ENCODE peak calls at places on chromosomes 2 and 18, in four cellular contexts. B, M, E and A are unnamed samples.
A peak's percentile ranks its signal among the peaks of the same experiment; 100 is the strongest.

GRCh38 chr2:29719626-29720025 is 201.8 kb downstream of the ALK start:
- DNase-seq in B (no peak), M (no peak), E (no peak), A (no peak)

GRCh38 chr18:36628435-36629094 is 200.2 kb downstream of the TPGS2 start:
- DNase-seq in B (no peak), M (no peak), E (peak; percentile 43), A (no peak)

GRCh38 chr2:120453635-120453998 is 107.7 kb downstream of the INHBB start:
- DNase-seq in B (no peak), M (no peak), E (peak; percentile 55), A (no peak)

GRCh38 chr2:100012575-100012974 is 129.8 kb downstream of the AFF3 start:
- DNase-seq in B (no peak), M (no peak), E (no peak), A (no peak)

GRCh38 chr2:75025633-75026380 is 67.4 kb downstream of the POLE4 start:
- DNase-seq in B (no peak), M (no peak), E (peak; percentile 53), A (no peak)

GRCh38 chr18:27030403-27030802 is 154.7 kb downstream of the CHST9 start:
- DNase-seq in B (no peak), M (no peak), E (no peak), A (no peak)

GRCh38 chr2:216664593-216665034 is 30.7 kb downstream of the IGFBP5 start:
- DNase-seq in B (no peak), M (no peak), E (peak; percentile 50), A (no peak)

GRCh38 chr2:45205985-45206384 is 196.7 kb upstream of the SIX2 start:
- DNase-seq in B (no peak), M (no peak), E (no peak), A (no peak)

GRCh38 chr2:204871246-204871953 is 326.1 kb downstream of the PARD3B start:
- DNase-seq in B (no peak), M (no peak), E (no peak), A (no peak)

GRCh38 chr2:23384551-23385349 is at the start of gene KLHL29:
- DNase-seq in B (peak; percentile 85), M (peak; percentile 80), E (peak; percentile 55), A (peak; percentile 86)

GRCh38 chr2:107364361-107364950 is 462.2 kb upstream of the RGPD4 start:
- DNase-seq in B (no peak), M (no peak), E (peak; percentile 11), A (no peak)

GRCh38 chr2:12119841-12120240 is 373.4 kb downstream of the LPIN1 start:
- DNase-seq in B (no peak), M (no peak), E (peak; percentile 25), A (no peak)
- H3K4me3 ChIP-seq in B (no peak overlapping the region), M (no peak overlapping the region), E (no peak overlapping the region), A (no peak overlapping the region)

DNA sequence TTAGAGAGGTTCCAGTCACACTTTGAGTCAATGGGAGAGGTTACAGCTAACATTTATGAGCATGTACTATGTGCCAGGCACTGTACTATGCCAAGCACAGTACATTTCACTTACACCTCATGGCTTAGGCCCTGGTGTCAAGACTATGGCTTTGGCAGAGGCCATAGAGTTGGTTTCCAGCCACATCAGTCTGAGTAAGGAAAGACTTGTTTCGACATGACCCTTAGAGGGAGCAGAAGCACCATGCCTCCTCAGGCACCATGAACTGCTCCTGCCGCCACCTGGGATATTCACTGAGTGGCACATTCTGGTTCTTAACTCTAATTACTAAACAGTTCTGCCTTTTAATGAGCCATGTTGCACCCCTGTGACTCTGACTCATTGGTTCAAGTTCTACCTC is 12.7 kb downstream of the DGUOK start:
- DNase-seq in B (peak; percentile 33), M (no peak), E (no peak), A (no peak)
- H3K27ac ChIP-seq in B (no peak overlapping the region), M (no peak overlapping the region), E (no peak overlapping the region), A (no peak overlapping the region)

GRCh38 chr2:195410272-195410671 is 246.8 kb upstream of the SLC39A10 start:
- DNase-seq in B (no peak), M (no peak), E (no peak), A (no peak)
- H3K4me3 ChIP-seq in B (no peak overlapping the region), M (no peak overlapping the region), E (no peak overlapping the region), A (no peak overlapping the region)

GRCh38 chr2:156513219-156513618 is 77.0 kb downstream of the GPD2 start:
- DNase-seq in B (no peak), M (no peak), E (no peak), A (no peak)

GRCh38 chr2:156511112-156511511 is 74.9 kb downstream of the GPD2 start:
- DNase-seq in B (no peak), M (no peak), E (no peak), A (no peak)

GRCh38 chr2:156512451-156512850 is 76.3 kb downstream of the GPD2 start:
- DNase-seq in B (no peak), M (no peak), E (no peak), A (no peak)

GRCh38 chr2:156517419-156517818 is 81.2 kb downstream of the GPD2 start:
- DNase-seq in B (no peak), M (no peak), E (no peak), A (no peak)

GRCh38 chr2:156511803-156512202 is 75.6 kb downstream of the GPD2 start:
- DNase-seq in B (no peak), M (no peak), E (no peak), A (no peak)
- H3K27ac ChIP-seq in B (no peak overlapping the region), M (no peak overlapping the region), E (no peak overlapping the region), A (no peak overlapping the region)

GRCh38 chr2:174330945-174331619 is 3.7 kb upstream of the SP9 start:
- DNase-seq in B (no peak), M (no peak), E (no peak), A (no peak)

GRCh38 chr2:174333017-174333501 is 1.7 kb upstream of the SP9 start:
- DNase-seq in B (no peak), M (no peak), E (no peak), A (no peak)

GRCh38 chr2:174332607-174333001 is 2.1 kb upstream of the SP9 start:
- DNase-seq in B (no peak), M (no peak), E (no peak), A (peak; percentile 75)

GRCh38 chr2:174333502-174334277 is 1.1 kb upstream of the SP9 start:
- DNase-seq in B (no peak), M (no peak), E (no peak), A (no peak)

DNA sequence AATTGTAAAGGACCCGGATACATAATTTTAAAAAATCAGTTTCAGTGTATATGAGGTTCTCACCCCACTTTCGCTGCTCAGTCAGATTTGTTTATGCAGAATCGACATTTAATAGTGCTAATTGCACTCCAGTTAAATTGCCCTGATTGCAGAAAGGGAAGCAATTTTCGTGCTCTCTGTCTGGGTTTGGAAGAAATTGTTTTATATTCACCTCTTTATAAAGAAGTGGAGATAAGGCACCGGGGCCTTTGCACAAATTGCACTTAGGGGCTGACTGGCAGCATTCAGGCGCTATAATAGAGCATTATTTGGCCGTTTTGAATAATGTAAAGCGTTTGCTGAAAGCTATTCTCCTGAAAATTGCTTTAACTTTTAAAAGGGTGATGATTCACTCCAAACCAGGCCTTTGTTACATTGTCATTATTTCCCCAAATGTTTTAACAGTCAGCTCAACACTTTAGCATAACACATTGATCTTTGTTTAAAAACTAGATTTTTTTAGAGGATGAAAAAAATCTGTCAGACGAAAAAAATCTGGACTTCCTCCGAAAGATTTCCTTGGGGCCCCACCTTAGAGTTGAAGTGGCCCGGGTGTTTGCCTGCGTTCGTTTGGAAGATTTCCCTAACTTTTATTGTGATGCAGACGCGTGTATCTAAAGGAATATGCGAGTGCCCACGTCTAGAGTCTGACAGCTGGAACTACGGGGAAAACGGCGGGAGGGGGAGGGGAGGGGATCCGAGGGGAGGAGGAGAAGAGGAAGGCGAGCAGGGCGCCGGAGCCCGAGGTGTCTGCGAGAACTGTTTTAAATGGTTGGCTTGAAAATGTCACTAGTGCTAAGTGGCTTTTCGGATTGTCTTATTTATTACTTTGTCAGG is 2.8 kb upstream of the SP9 start:
- DNase-seq in B (no peak), M (no peak), E (no peak), A (peak; percentile 52)
- H3K4me3 ChIP-seq in B (no peak overlapping the region), M (no peak overlapping the region), E (no peak overlapping the region), A (peak overlapping the region; percentile 58)

DNA sequence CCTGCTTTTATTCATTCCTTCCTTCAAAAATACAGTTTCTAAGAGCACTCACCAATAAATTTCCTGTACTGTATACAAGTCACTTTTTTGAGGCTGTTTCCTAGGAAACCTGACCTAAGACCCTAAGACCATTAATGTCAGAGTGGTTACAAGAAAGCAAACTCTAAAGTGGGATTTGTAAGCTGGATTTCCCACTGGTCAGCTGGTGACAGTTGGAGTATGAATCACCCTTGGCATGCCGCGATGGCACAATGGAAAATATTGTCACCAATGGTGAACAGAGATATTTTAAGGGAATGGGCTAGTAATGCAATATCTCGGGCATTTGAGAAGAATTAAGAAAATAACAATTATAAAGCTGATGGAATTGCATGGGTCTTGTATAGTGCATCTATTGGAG is 102.0 kb downstream of the COL3A1 start:
- DNase-seq in B (no peak), M (no peak), E (no peak), A (no peak)
- H3K27ac ChIP-seq in B (no peak overlapping the region), M (no peak overlapping the region), E (no peak overlapping the region), A (no peak overlapping the region)

DNA sequence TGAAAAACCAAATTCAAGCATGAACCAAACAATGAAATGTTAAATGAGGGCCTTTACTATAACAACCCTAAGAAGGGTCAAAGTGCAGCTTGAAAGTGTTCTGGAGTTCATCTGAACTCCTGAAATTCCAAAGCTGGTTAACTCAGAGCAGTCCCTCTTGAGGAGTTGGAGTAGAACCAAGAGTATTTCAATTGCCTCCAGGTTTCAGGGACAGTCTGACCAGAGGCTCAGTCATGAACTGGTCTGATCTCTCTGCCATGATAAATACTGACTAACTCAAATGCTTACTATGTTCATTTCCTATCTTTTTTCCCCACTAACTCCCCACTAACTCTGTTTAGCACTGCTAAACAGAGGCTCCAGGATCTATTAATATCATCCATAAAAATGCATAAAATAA is 2.7 kb downstream of the STARD7 start:
- DNase-seq in B (no peak), M (no peak), E (peak; percentile 18), A (no peak)
- H3K4me3 ChIP-seq in B (no peak overlapping the region), M (peak overlapping the region; percentile 86), E (peak overlapping the region; percentile 15), A (no peak overlapping the region)

GRCh38 chr2:8779795-8780194 is 57.6 kb downstream of the KIDINS220 start:
- DNase-seq in B (no peak), M (no peak), E (no peak), A (no peak)
- H3K27ac ChIP-seq in B (no peak overlapping the region), M (no peak overlapping the region), E (no peak overlapping the region), A (no peak overlapping the region)

DNA sequence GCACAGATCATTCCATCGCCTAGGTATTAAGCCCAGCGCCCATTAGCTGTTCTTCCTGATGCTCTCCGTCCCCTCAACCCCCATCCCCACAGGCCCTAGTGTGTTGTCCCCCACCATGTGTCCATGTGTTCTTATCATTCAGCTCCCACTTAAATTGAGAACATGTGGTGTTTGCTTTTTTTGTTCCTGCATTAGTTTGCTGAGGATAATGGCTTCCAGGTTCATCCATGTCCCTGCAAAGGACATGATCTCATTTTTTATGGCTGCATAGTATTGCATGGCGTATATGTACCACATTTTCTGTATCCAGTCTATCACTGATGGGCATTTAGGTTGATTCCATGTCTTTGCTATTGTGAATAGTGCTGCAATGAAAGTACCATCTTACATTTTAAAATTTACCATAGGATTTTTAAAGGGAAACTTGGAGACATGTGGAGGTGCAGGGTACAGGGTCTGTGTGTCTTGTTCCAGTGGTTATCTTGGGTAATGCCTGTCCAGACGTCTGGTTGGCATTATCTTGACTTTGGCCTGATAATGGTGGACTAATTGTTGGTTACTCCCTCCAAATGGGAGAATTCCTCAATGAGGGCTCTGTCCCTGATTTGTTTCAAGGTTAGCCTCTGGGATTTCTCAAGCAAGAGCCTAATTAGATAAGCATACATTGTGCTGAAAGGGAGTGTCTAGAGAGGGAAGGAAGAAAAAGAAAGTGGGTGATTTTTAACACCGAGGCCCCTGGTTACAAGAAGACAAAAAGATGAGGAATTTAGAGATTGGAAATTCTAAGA is 21.6 kb downstream of the KLHL23 start:
- DNase-seq in B (no peak), M (no peak), E (no peak), A (no peak)
- H3K4me3 ChIP-seq in B (no peak overlapping the region), M (no peak overlapping the region), E (no peak overlapping the region), A (no peak overlapping the region)